ENCODE peak calls at places on chromosomes 13 and 19, in four cellular contexts. M is lower leg skin; R is HCEC 1CT; H is effector CD4-positive, alpha-beta T cell. E is an unnamed sample.

GRCh38 chr19:8459520-8460260 is 14.9 kb downstream of the HNRNPM start:
- DNase-seq in H (no peak), M (no peak), R (peak), E (no peak)

GRCh38 chr19:29309637-29310036 is 96.7 kb upstream of the UQCRFS1 start:
- DNase-seq in H (no peak), R (no peak), M (no peak), E (no peak)

GRCh38 chr13:94389544-94390351 is 89.7 kb downstream of the DCT start:
- DNase-seq in M (no peak), R (no peak), H (no peak), E (no peak)

GRCh38 chr13:93522486-93522885 is 295.9 kb downstream of the GPC6 start:
- DNase-seq in M (no peak), H (no peak), R (peak), E (no peak)

GRCh38 chr13:112767506-112768471 is 78.0 kb downstream of the ATP11A start:
- DNase-seq in R (no peak), M (peak), H (no peak), E (no peak)

GRCh38 chr13:29561918-29562317 is 33.6 kb downstream of the SLC7A1 start:
- DNase-seq in M (no peak), H (no peak), R (no peak), E (no peak)

GRCh38 chr13:46864941-46865340 is 31.9 kb downstream of the HTR2A start:
- DNase-seq in M (no peak), H (no peak), R (no peak), E (no peak)

GRCh38 chr19:41323430-41324125 is 13.6 kb downstream of the CCDC97 start:
- DNase-seq in R (peak), H (no peak), M (peak), E (no peak)

GRCh38 chr13:44826586-44827350 is 162.5 kb downstream of the NUFIP1 start:
- DNase-seq in R (no peak), M (no peak), H (no peak), E (no peak)

GRCh38 chr13:63512095-63512494 is 2096.4 kb upstream of the PCDH20 start:
- DNase-seq in H (no peak), R (no peak), M (no peak), E (no peak)

GRCh38 chr13:27927444-27928352 is 7.9 kb downstream of the PDX1 start:
- DNase-seq in H (no peak), R (no peak), M (peak), E (no peak)

GRCh38 chr13:94481966-94482365 is 2.5 kb upstream of the DCT start:
- DNase-seq in H (no peak), M (no peak), R (peak), E (no peak)

GRCh38 chr13:43784491-43784890 is 2.3 kb downstream of the ENOX1 start:
- DNase-seq in H (no peak), M (no peak), R (no peak), E (no peak)

GRCh38 chr13:57326532-57326931 is 159.5 kb downstream of the PRR20E start:
- DNase-seq in M (no peak), H (no peak), R (no peak), E (no peak)

GRCh38 chr19:17829855-17830566 is 8.7 kb upstream of the INSL3 start:
- DNase-seq in M (no peak), H (no peak), R (peak), E (no peak)